ENCODE peak calls at places on chromosome 13, in nine cellular contexts. M, U, T, E, Q, D, N, Z and F are unnamed samples.

GRCh38 chr13:113045214-113046007 is 60.2 kb upstream of the F7 start:
- DNase-seq in M (no peak), Z (no peak), Q (no peak), D (no peak), N (no peak), U (no peak), E (no peak), T (no peak), F (no peak)

GRCh38 chr13:79155883-79156282 is 250.2 kb downstream of the RBM26 start:
- DNase-seq in M (no peak), E (no peak), Z (no peak), U (no peak), T (no peak), Q (no peak), N (no peak), D (no peak), F (no peak)

GRCh38 chr13:25906211-25906661 is 145.6 kb downstream of the SHISA2 start:
- DNase-seq in D (no peak), T (no peak), M (no peak), E (no peak), Z (no peak), N (no peak), U (no peak), Q (no peak), F (no peak)

GRCh38 chr13:79070343-79070974 is 335.6 kb downstream of the RBM26 start:
- DNase-seq in T (no peak), D (no peak), U (no peak), Q (no peak), N (no peak), E (no peak), Z (no peak), M (no peak), F (no peak)

GRCh38 chr13:61255035-61255796 is 160.4 kb downstream of the PCDH20 start:
- DNase-seq in Q (no peak), Z (no peak), U (no peak), T (no peak), M (no peak), E (no peak), N (peak), D (no peak), F (no peak)

GRCh38 chr13:25018729-25019115 is 77.2 kb upstream of the PABPC3 start:
- DNase-seq in Z (no peak), T (no peak), E (no peak), N (no peak), U (no peak), Q (no peak), D (no peak), M (no peak), F (no peak)

GRCh38 chr13:28528848-28529247 is 33.9 kb upstream of the FLT1 start:
- DNase-seq in Q (no peak), D (no peak), E (no peak), Z (no peak), T (peak), M (no peak), U (no peak), N (no peak), F (no peak)

GRCh38 chr13:76164290-76164689 is 528.2 kb downstream of the LMO7 start:
- DNase-seq in D (no peak), N (no peak), M (no peak), Q (peak), Z (no peak), U (no peak), T (no peak), E (no peak), F (no peak)

GRCh38 chr13:96090240-96091101 is 564 bp downstream of the HS6ST3 start:
- DNase-seq in N (peak), M (no peak), Z (no peak), T (peak), D (no peak), U (no peak), Q (no peak), E (no peak), F (no peak)

GRCh38 chr13:112346173-112346898 is 29.8 kb upstream of the SPACA7 start:
- DNase-seq in E (no peak), D (no peak), M (no peak), T (no peak), Q (no peak), Z (no peak), N (peak), U (no peak), F (no peak)

GRCh38 chr13:43167058-43167457 is 143.7 kb downstream of the DNAJC15 start:
- DNase-seq in E (no peak), D (no peak), Q (no peak), U (no peak), N (no peak), Z (no peak), T (no peak), M (no peak), F (no peak)

GRCh38 chr13:84864341-84864740 is 934.9 kb downstream of the SLITRK6 start:
- DNase-seq in N (no peak), D (no peak), T (no peak), U (no peak), E (no peak), M (no peak), Q (no peak), Z (no peak), F (no peak)

GRCh38 chr13:59880468-59880867 is 283.3 kb downstream of the DIAPH3 start:
- DNase-seq in U (no peak), E (no peak), M (no peak), D (no peak), Z (no peak), T (no peak), N (peak), Q (no peak), F (no peak)